ENCODE peak calls at places on chromosomes 1 and 21, in six cellular contexts. U, H, T, W, Q and P are unnamed samples.

GRCh38 chr1:210376836-210377377 is 48.2 kb downstream of the HHAT start:
- DNase-seq in U (no peak), H (no peak), T (no peak), W (no peak), Q (no peak), P (no peak)

GRCh38 chr1:194813109-194813508 is 1626.7 kb upstream of the B3GALT2 start:
- DNase-seq in U (no peak), H (no peak), T (no peak), W (no peak), Q (no peak), P (no peak)

GRCh38 chr1:189782280-189782679 is 695.4 kb downstream of the BRINP3 start:
- DNase-seq in U (no peak), H (no peak), T (peak), W (no peak), Q (no peak), P (no peak)

GRCh38 chr21:30444204-30444603 is 4.1 kb downstream of the KRTAP15-1 start:
- DNase-seq in U (no peak), H (no peak), T (no peak), W (no peak), Q (no peak), P (peak)

GRCh38 chr1:7595338-7595737 is 175.8 kb upstream of the VAMP3 start:
- DNase-seq in U (no peak), H (no peak), T (no peak), W (no peak), Q (peak), P (peak)

GRCh38 chr1:39688706-39689105 is 2.5 kb downstream of the HPCAL4 start:
- DNase-seq in U (no peak), H (no peak), T (no peak), W (no peak), Q (no peak), P (no peak)

GRCh38 chr1:167252986-167253385 is 32.3 kb downstream of the POU2F1 start:
- DNase-seq in U (no peak), H (no peak), T (no peak), W (no peak), Q (no peak), P (no peak)

GRCh38 chr1:158809862-158810261 is 21.3 kb upstream of the MNDA start:
- DNase-seq in U (no peak), H (no peak), T (no peak), W (no peak), Q (no peak), P (no peak)

GRCh38 chr1:234533975-234534876 is 55.2 kb upstream of the TARBP1 start:
- DNase-seq in U (peak), H (peak), T (peak), W (no peak), Q (peak), P (peak)

GRCh38 chr1:83905315-83905907 is 93.5 kb downstream of the TTLL7 start:
- DNase-seq in U (no peak), H (no peak), T (no peak), W (no peak), Q (no peak), P (peak)

GRCh38 chr1:3674100-3675094 is 22.1 kb downstream of the TP73 start:
- DNase-seq in U (no peak), H (no peak), T (peak), W (no peak), Q (no peak), P (peak)

GRCh38 chr1:56070601-56071000 is 508.8 kb downstream of the PLPP3 start:
- DNase-seq in U (no peak), H (no peak), T (no peak), W (no peak), Q (no peak), P (no peak)

GRCh38 chr21:41953831-41954653 is at the start of gene C2CD2:
- DNase-seq in U (peak), H (peak), T (peak), W (peak), Q (peak), P (peak)

GRCh38 chr1:84298688-84299535 is 2.6 kb upstream of the SAMD13 start:
- DNase-seq in U (peak), H (peak), T (peak), W (peak), Q (peak), P (peak)

GRCh38 chr1:179231923-179232322 is 2.4 kb upstream of the ABL2 start:
- DNase-seq in U (no peak), H (no peak), T (no peak), W (peak), Q (no peak), P (no peak)

GRCh38 chr1:160494620-160495019 is 28.4 kb downstream of the SLAMF6 start:
- DNase-seq in U (no peak), H (no peak), T (no peak), W (no peak), Q (no peak), P (no peak)

GRCh38 chr21:40851749-40852148 is 4.8 kb upstream of the DSCAM start:
- DNase-seq in U (no peak), H (no peak), T (no peak), W (no peak), Q (no peak), P (no peak)

GRCh38 chr1:227318852-227319607 is 738 bp upstream of the CDC42BPA start:
- DNase-seq in U (no peak), H (peak), T (no peak), W (peak), Q (peak), P (peak)

GRCh38 chr1:202579806-202580205 is 130.4 kb downstream of the SYT2 start:
- DNase-seq in U (no peak), H (no peak), T (no peak), W (no peak), Q (no peak), P (peak)
- H3K27ac ChIP-seq in U (peak), H (peak), T (no peak), W (no peak), Q (no peak), P (no peak)

GRCh38 chr1:212367474-212368072 is 47.1 kb downstream of the PACC1 start:
- DNase-seq in U (no peak), H (no peak), T (no peak), W (no peak), Q (no peak), P (no peak)

GRCh38 chr1:212366901-212367300 is 47.8 kb downstream of the PACC1 start:
- DNase-seq in U (no peak), H (no peak), T (no peak), W (no peak), Q (no peak), P (peak)

GRCh38 chr1:212364985-212365384 is 49.7 kb downstream of the PACC1 start:
- DNase-seq in U (no peak), H (no peak), T (no peak), W (no peak), Q (no peak), P (peak)

DNA sequence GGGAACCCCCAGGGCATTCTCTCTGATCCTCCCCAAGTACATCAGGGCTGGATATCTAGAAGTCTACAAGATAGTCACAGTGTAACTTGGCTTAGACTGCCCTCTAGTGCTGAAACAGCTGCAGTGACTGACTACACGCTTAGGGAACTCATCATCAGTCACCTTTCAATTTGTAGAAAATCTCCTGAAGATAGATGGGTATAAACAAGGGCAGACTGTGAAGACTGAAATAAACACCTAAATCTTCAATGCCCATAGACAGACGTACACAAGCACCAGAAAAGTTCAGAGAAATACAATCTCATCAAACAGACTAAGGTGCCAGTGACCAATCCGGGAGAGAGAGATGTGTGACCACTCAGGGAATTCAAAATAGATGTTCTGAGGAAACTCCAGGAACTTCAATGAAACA is 46.6 kb downstream of the PACC1 start:
- DNase-seq in U (no peak), H (no peak), T (no peak), W (peak), Q (no peak), P (peak)
- H3K27ac ChIP-seq in U (no peak), H (no peak), T (no peak), W (no peak), Q (no peak), P (no peak)

DNA sequence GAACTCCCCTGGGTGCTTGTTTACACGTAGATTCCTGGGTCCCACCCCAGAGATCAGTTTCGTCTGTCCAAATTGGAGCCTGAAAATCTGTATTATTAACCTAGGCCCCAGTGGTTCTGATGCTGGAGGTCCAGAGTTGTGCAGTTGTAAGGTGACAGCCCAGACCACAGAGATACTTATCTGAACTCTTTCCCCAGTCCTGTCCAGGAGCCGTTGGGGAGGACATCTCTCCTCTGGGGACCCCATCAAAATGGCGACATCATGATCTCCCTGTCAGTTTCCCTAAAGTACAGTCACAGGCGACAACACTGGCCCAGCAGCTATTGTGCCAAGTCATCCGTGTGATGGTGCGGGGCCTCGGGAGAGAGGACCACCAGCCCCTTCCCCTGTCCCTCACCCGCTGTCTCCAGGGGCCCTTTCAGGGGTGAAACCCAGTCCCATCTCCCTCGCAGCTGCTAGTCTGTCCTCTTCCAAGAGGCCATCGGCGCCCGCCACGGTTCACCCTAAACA is 743 bp upstream of the EFHD2 start:
- DNase-seq in U (no peak), H (no peak), T (no peak), W (no peak), Q (no peak), P (no peak)
- H3K27ac ChIP-seq in U (peak), H (peak), T (no peak), W (peak), Q (no peak), P (no peak)

GRCh38 chr1:109689844-109690405 is 2.3 kb downstream of the GSTM1 start:
- DNase-seq in U (no peak), H (no peak), T (no peak), W (no peak), Q (no peak), P (no peak)
- H3K27ac ChIP-seq in U (no peak), H (no peak), T (no peak), W (no peak), Q (no peak), P (no peak)

GRCh38 chr1:172637522-172637921 is 21.4 kb upstream of the FASLG start:
- DNase-seq in U (no peak), H (no peak), T (no peak), W (no peak), Q (no peak), P (peak)
- H3K27ac ChIP-seq in U (no peak), H (no peak), T (no peak), W (peak), Q (no peak), P (no peak)